ENCODE peak calls at places on chromosomes 1 and 21, in six cellular contexts. R, T, B, Q, U and G are unnamed samples.

GRCh38 chr1:106459418-106459817 is 597.1 kb upstream of the PRMT6 start:
- DNase-seq in Q (no peak), U (no peak), R (no peak), B (no peak), T (no peak), G (no peak)

GRCh38 chr1:115474166-115474565 is 136.1 kb upstream of the NGF start:
- DNase-seq in R (no peak), U (no peak), T (no peak), B (no peak), Q (no peak), G (no peak)

GRCh38 chr1:203325418-203326091 is 20.2 kb downstream of the BTG2 start:
- DNase-seq in Q (peak; percentile 83), T (no peak), R (no peak), B (no peak), U (no peak), G (peak; percentile 60)

GRCh38 chr1:153771841-153772593 is 3.2 kb upstream of the SLC27A3 start:
- DNase-seq in T (peak; percentile 25), R (no peak), Q (peak; percentile 41), U (no peak), B (peak; percentile 54), G (peak; percentile 57)

GRCh38 chr1:185813401-185813979 is 79.3 kb downstream of the HMCN1 start:
- DNase-seq in B (peak; percentile 13), T (peak; percentile 63), Q (peak; percentile 80), U (no peak), R (peak; percentile 24), G (peak; percentile 51)

GRCh38 chr1:85605519-85606413 is 25.2 kb downstream of the CCN1 start:
- DNase-seq in T (peak; percentile 51), R (peak; percentile 26), Q (no peak), U (no peak), B (no peak), G (no peak)

GRCh38 chr1:216929870-216930582 is 206.8 kb upstream of the ESRRG start:
- DNase-seq in U (no peak), R (no peak), Q (no peak), T (no peak), B (no peak), G (no peak)

GRCh38 chr1:182794802-182795201 is 5.2 kb downstream of the NPL start:
- DNase-seq in R (no peak), U (no peak), T (no peak), Q (no peak), B (peak; percentile 44), G (peak; percentile 45)

GRCh38 chr1:42682739-42683529 is 716 bp downstream of the YBX1 start:
- DNase-seq in B (peak; percentile 92), Q (peak; percentile 50), T (peak; percentile 54), R (peak; percentile 31), U (no peak), G (peak; percentile 84)

GRCh38 chr1:44293761-44294315 is 61.2 kb downstream of the ERI3 start:
- DNase-seq in T (no peak), B (no peak), U (no peak), R (no peak), Q (no peak), G (no peak)

GRCh38 chr1:1052003-1052840 is 21.9 kb downstream of the RNF223 start:
- DNase-seq in U (no peak), T (no peak), R (no peak), Q (no peak), B (no peak), G (no peak)

GRCh38 chr1:16173447-16174260 is 17.8 kb upstream of the EPHA2 start:
- DNase-seq in B (peak; percentile 51), R (no peak), T (peak; percentile 91), U (no peak), Q (peak; percentile 60), G (no peak)

GRCh38 chr21:30718239-30718909 is at the start of gene KRTAP21-3:
- DNase-seq in R (no peak), U (no peak), T (no peak), Q (no peak), B (no peak), G (peak; percentile 1)

GRCh38 chr1:29719253-29719652 is 482.9 kb downstream of the PTPRU start:
- DNase-seq in R (no peak), T (no peak), U (no peak), Q (no peak), B (no peak), G (no peak)

GRCh38 chr1:54547601-54548388 is at the start of gene ACOT11:
- DNase-seq in Q (no peak), U (no peak), B (peak; percentile 45), R (peak; percentile 72), T (no peak), G (no peak)

GRCh38 chr1:159835366-159835765 is 8.7 kb downstream of the SLAMF8 start:
- DNase-seq in Q (no peak), R (no peak), B (no peak), T (no peak), U (no peak), G (no peak)

GRCh38 chr1:91783423-91784162 is 102.4 kb downstream of the TGFBR3 start:
- DNase-seq in T (peak; percentile 50), R (no peak), B (no peak), U (no peak), Q (peak; percentile 87), G (no peak)

GRCh38 chr1:11893907-11894251 is 32.3 kb downstream of the KIAA2013 start:
- DNase-seq in U (no peak), T (peak; percentile 42), Q (peak; percentile 38), R (peak; percentile 49), B (peak; percentile 94), G (peak; percentile 58)

GRCh38 chr1:115595279-115596079 is 46.3 kb upstream of the VANGL1 start:
- DNase-seq in Q (peak; percentile 80), T (peak; percentile 71), R (peak; percentile 44), U (peak; percentile 16), B (peak; percentile 75), G (peak; percentile 82)

GRCh38 chr21:41215856-41216408 is 48.0 kb downstream of the BACE2 start:
- DNase-seq in Q (no peak), T (no peak), R (no peak), B (no peak), U (no peak), G (no peak)

GRCh38 chr1:240109920-240110685 is 18.4 kb downstream of the FMN2 start:
- DNase-seq in U (no peak), T (peak; percentile 21), B (no peak), Q (no peak), R (no peak), G (no peak)

GRCh38 chr1:74673351-74674111 is at the start of gene ERICH3:
- DNase-seq in T (no peak), B (no peak), Q (no peak), R (no peak), U (no peak), G (no peak)

GRCh38 chr1:173555651-173556305 is 47.1 kb downstream of the SLC9C2 start:
- DNase-seq in T (no peak), U (no peak), B (no peak), R (no peak), Q (no peak), G (no peak)

GRCh38 chr1:108916788-108917187 is 40.0 kb downstream of the GPSM2 start:
- DNase-seq in T (no peak), B (no peak), Q (no peak), U (no peak), R (no peak), G (no peak)

GRCh38 chr1:211724711-211725196 is 49.3 kb upstream of the NEK2 start:
- DNase-seq in T (no peak), B (no peak), R (peak; percentile 19), Q (no peak), U (no peak), G (no peak)

DNA sequence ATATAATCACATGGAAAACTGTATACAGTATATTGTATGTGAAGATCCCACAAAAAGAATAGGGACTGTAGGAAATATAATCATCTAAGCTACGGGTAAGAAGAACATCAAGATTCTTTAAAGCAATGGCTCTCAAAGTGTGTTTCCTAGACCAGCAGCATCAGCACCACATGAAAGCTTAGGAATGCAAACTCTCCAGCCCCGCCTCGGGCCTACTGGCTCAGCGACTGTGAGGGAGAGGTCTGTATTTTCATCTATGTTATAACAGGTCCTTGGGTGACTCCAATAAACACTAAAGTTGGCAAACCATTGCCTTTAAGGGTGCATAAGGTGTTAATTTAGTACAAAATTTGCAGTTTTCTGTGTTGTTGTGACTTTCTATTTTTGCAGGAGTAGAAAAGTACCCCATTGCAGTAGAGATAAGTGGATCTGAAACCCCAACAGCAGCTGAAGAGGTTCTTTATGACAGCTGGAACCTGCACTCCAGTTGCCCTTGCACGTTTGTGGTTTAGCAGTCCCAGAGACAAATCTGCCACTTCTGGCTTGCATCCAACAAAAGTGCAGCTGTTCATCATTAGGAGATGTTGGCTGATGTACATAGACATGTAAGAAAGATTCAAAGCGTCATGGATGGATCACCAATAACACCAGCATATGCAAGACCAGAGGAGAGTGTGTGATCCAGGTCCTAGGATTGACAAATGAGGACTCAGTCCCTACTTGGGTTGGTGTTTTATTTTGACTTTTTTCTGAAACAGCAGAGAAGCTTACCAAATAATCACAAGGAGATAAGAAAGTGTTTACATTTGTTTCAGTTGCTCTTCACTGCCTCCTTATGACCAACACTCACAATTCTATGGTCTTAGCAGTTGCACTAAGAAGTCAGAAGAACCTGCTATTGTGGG is 15.9 kb upstream of the IFNAR1 start:
- DNase-seq in B (no peak), Q (no peak), R (no peak), T (no peak), U (peak; percentile 98), G (peak; percentile 65)
- TF ChIP-seq MYC in B (no peak), Q (no peak), R (no peak), T (no peak), U (no peak), G (no peak)

GRCh38 chr21:16185766-16186165 is 456.0 kb downstream of the USP25 start:
- DNase-seq in U (no peak), R (no peak), B (no peak), Q (peak; percentile 23), T (no peak), G (no peak)

GRCh38 chr21:16181024-16181423 is 451.2 kb downstream of the USP25 start:
- DNase-seq in T (no peak), U (no peak), R (no peak), B (no peak), Q (peak; percentile 96), G (no peak)

GRCh38 chr21:16187603-16188002 is 457.8 kb downstream of the USP25 start:
- DNase-seq in B (no peak), Q (no peak), T (no peak), R (no peak), U (no peak), G (no peak)

GRCh38 chr21:16186742-16187141 is 457.0 kb downstream of the USP25 start:
- DNase-seq in U (no peak), Q (peak; percentile 33), R (no peak), T (no peak), B (no peak), G (no peak)
- TF ChIP-seq MAX in U (no peak), Q (no peak), R (no peak), T (no peak), B (no peak), G (no peak)

DNA sequence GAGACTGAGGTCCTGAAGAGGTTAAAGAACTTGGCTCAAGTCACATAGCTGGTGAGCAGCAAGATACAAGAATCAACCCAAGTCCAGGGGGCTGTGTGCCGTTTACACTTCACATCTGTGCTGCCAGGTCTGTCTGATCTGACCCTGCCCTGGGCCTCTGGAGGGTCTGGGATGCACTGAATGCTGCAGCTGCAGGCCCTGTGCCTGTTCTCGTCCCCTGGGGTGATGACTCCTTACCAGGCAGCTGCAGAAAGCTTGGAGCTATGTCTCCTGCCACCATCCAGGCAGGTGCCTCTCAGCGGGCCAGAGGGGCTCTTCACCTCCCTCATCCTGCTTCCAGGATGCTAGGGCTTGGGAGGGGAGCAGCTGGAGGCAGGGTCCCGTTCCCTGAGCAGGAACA is 63.5 kb downstream of the LRRN2 start:
- DNase-seq in U (no peak), T (no peak), R (no peak), Q (no peak), B (no peak), G (no peak)
- TF ChIP-seq POLR2A in U (no peak), T (no peak), R (no peak), Q (no peak), B (no peak), G (no peak)

GRCh38 chr1:41404308-41404755 is 43.1 kb downstream of the FOXO6 start:
- DNase-seq in R (no peak), U (no peak), Q (peak; percentile 40), B (no peak), T (peak; percentile 36), G (peak; percentile 34)
- TF ChIP-seq MYC in R (no peak), U (no peak), Q (no peak), B (no peak), T (no peak), G (no peak)